ENCODE peak calls at places on chromosomes 1 and 21, in four cellular contexts. D is GM06990, H is GOT3, B is keratinocyte. P is an unnamed sample.

GRCh38 chr1:70504176-70504820 is 93.2 kb downstream of the CTH start:
- DNase-seq in B (no peak), H (no peak), D (peak; percentile 51), P (no peak)

GRCh38 chr1:185360714-185361113 is 43.7 kb upstream of the IVNS1ABP start:
- DNase-seq in B (no peak), D (no peak), H (no peak), P (no peak)

GRCh38 chr1:163842546-163842945 is 520.8 kb downstream of the NUF2 start:
- DNase-seq in H (no peak), B (no peak), D (no peak), P (no peak)

GRCh38 chr1:6419397-6419802 is 319 bp downstream of the HES2 start:
- DNase-seq in D (no peak), B (no peak), H (no peak), P (no peak)

GRCh38 chr1:244395965-244396364 is 55.7 kb downstream of the ADSS2 start:
- DNase-seq in B (peak; percentile 19), H (no peak), D (no peak), P (no peak)

GRCh38 chr1:244796719-244797406 is 38.6 kb upstream of the COX20 start:
- DNase-seq in B (no peak), H (no peak), D (no peak), P (peak; percentile 23)

GRCh38 chr1:46370214-46370633 is 23.9 kb upstream of the FAAH start:
- DNase-seq in D (peak; percentile 15), H (no peak), B (peak; percentile 44), P (no peak)

GRCh38 chr1:227883641-227884301 is 64.0 kb downstream of the WNT9A start:
- DNase-seq in B (no peak), H (no peak), D (no peak), P (no peak)

GRCh38 chr21:45295576-45296365 is 8.1 kb upstream of the POFUT2 start:
- DNase-seq in B (no peak), H (no peak), D (no peak), P (no peak)

GRCh38 chr1:19179597-19180271 is 30.3 kb downstream of the UBR4 start:
- DNase-seq in B (no peak), D (no peak), H (no peak), P (no peak)

GRCh38 chr1:42128499-42128898 is 24.7 kb upstream of the GUCA2B start:
- DNase-seq in D (no peak), H (no peak), B (no peak), P (no peak)

GRCh38 chr1:86207323-86207722 is 50.8 kb upstream of the COL24A1 start:
- DNase-seq in B (no peak), H (no peak), D (no peak), P (no peak)